ENCODE peak calls at places on chromosome 22, in nine cellular contexts. O, X, T, H, P, A, Q, G and V are unnamed samples.

GRCh38 chr22:35914665-35915476 is 113.8 kb downstream of the RBFOX2 start:
- DNase-seq in T (peak; percentile 89), H (no peak), O (peak; percentile 91), Q (peak; percentile 6), A (peak; percentile 83), X (peak; percentile 56), G (peak; percentile 87), P (peak; percentile 94), V (peak; percentile 28)

GRCh38 chr22:50226224-50227165 is 18.3 kb downstream of the TUBGCP6 start:
- DNase-seq in X (no peak), A (no peak), H (no peak), T (no peak), P (no peak), O (no peak), Q (no peak), G (no peak), V (no peak)

GRCh38 chr22:44685384-44686056 is 16.5 kb upstream of the PRR5 start:
- DNase-seq in G (no peak), A (peak; percentile 53), T (peak; percentile 76), P (peak; percentile 48), X (peak; percentile 93), H (no peak), O (no peak), Q (peak; percentile 92), V (peak; percentile 15)

GRCh38 chr22:23184764-23185113 is 4.4 kb downstream of the BCR start:
- DNase-seq in P (no peak), X (no peak), H (no peak), G (no peak), A (no peak), T (no peak), Q (no peak), O (no peak), V (no peak)

GRCh38 chr22:32103648-32104326 is 55.3 kb downstream of the C22orf42 start:
- DNase-seq in A (no peak), X (no peak), Q (no peak), H (no peak), G (no peak), T (no peak), O (no peak), P (peak; percentile 6), V (no peak)

GRCh38 chr22:37747090-37747714 is 50.4 kb downstream of the TRIOBP start:
- DNase-seq in Q (no peak), T (no peak), X (no peak), H (no peak), P (peak; percentile 45), A (peak; percentile 55), G (peak; percentile 65), O (no peak), V (no peak)

GRCh38 chr22:36879775-36880174 is 19.0 kb downstream of the NCF4 start:
- DNase-seq in A (no peak), O (no peak), X (no peak), G (no peak), H (no peak), T (no peak), P (no peak), Q (no peak), V (no peak)

GRCh38 chr22:34294986-34295385 is 374.7 kb upstream of the LARGE1 start:
- DNase-seq in T (no peak), A (no peak), G (no peak), H (no peak), P (no peak), X (no peak), O (no peak), Q (no peak), V (no peak)

GRCh38 chr22:23073506-23074229 is 3.3 kb downstream of the GNAZ start:
- DNase-seq in X (no peak), T (no peak), G (no peak), Q (no peak), P (no peak), O (no peak), A (no peak), H (no peak), V (no peak)